ENCODE peak calls at places on chromosome 9, in six cellular contexts. Z, X, R, V, N and C are unnamed samples.

GRCh38 chr9:80931163-80931562 is 758.2 kb downstream of the TLE1 start:
- DNase-seq in Z (no peak), X (no peak), R (no peak), V (no peak), N (no peak), C (no peak)

GRCh38 chr9:35940474-35941467 is 17.2 kb downstream of the OR2S2 start:
- DNase-seq in Z (no peak), X (no peak), R (no peak), V (no peak), N (no peak), C (no peak)

GRCh38 chr9:9352877-9353481 is 1259.8 kb downstream of the PTPRD start:
- DNase-seq in Z (peak), X (no peak), R (no peak), V (peak), N (no peak), C (no peak)

GRCh38 chr9:18939943-18940342 is 93.1 kb downstream of the SAXO1 start:
- DNase-seq in Z (no peak), X (no peak), R (no peak), V (no peak), N (no peak), C (no peak)

GRCh38 chr9:136644343-136644592 is 18.4 kb upstream of the EGFL7 start:
- DNase-seq in Z (no peak), X (peak), R (no peak), V (no peak), N (no peak), C (no peak)

GRCh38 chr9:5231212-5231611 is at the start of gene INSL4:
- DNase-seq in Z (peak), X (no peak), R (no peak), V (peak), N (no peak), C (no peak)

GRCh38 chr9:118170032-118170955 is 466.1 kb downstream of the TLR4 start:
- DNase-seq in Z (peak), X (no peak), R (no peak), V (peak), N (no peak), C (peak)

GRCh38 chr9:35818341-35818740 is 3.5 kb upstream of the HINT2 start:
- DNase-seq in Z (no peak), X (no peak), R (no peak), V (no peak), N (peak), C (no peak)

GRCh38 chr9:133109931-133110650 is 10.9 kb downstream of the RALGDS start:
- DNase-seq in Z (no peak), X (peak), R (no peak), V (no peak), N (peak), C (no peak)

GRCh38 chr9:133727277-133727875 is 10.8 kb downstream of the SARDH start:
- DNase-seq in Z (no peak), X (peak), R (no peak), V (no peak), N (peak), C (no peak)

GRCh38 chr9:20640331-20641187 is 18.3 kb upstream of the MLLT3 start:
- DNase-seq in Z (peak), X (no peak), R (no peak), V (peak), N (no peak), C (no peak)

GRCh38 chr9:89759563-89759962 is 154.8 kb downstream of the GADD45G start:
- DNase-seq in Z (no peak), X (no peak), R (no peak), V (no peak), N (no peak), C (no peak)

GRCh38 chr9:3525836-3526165 is at the start of gene RFX3:
- DNase-seq in Z (peak), X (peak), R (peak), V (peak), N (peak), C (peak)

GRCh38 chr9:89732295-89732951 is 127.6 kb downstream of the GADD45G start:
- DNase-seq in Z (peak), X (no peak), R (no peak), V (no peak), N (no peak), C (no peak)

GRCh38 chr9:116939605-116940004 is 252.5 kb downstream of the TRIM32 start:
- DNase-seq in Z (no peak), X (no peak), R (no peak), V (peak), N (no peak), C (no peak)

GRCh38 chr9:89788457-89788856 is 183.6 kb downstream of the GADD45G start:
- DNase-seq in Z (no peak), X (no peak), R (no peak), V (no peak), N (no peak), C (no peak)

GRCh38 chr9:77647659-77648457 is at the start of gene GNA14:
- DNase-seq in Z (peak), X (no peak), R (no peak), V (no peak), N (peak), C (no peak)

GRCh38 chr9:77647267-77647658 is 859 bp downstream of the GNA14 start:
- DNase-seq in Z (no peak), X (no peak), R (no peak), V (no peak), N (no peak), C (no peak)

GRCh38 chr9:77651203-77651602 is 3.1 kb upstream of the GNA14 start:
- DNase-seq in Z (no peak), X (no peak), R (no peak), V (no peak), N (no peak), C (no peak)

GRCh38 chr9:77648458-77649108 is 461 bp upstream of the GNA14 start:
- DNase-seq in Z (peak), X (peak), R (no peak), V (no peak), N (peak), C (no peak)

GRCh38 chr9:77649109-77649812 is 1.1 kb upstream of the GNA14 start:
- DNase-seq in Z (peak), X (no peak), R (no peak), V (peak), N (no peak), C (no peak)
- TF ChIP-seq CTCF in Z (peak), X (peak), R (peak), V (peak), N (peak), C (peak)

GRCh38 chr9:23615569-23615968 is 210.5 kb downstream of the ELAVL2 start:
- DNase-seq in Z (no peak), X (no peak), R (no peak), V (no peak), N (no peak), C (no peak)

GRCh38 chr9:23621924-23622323 is 204.1 kb downstream of the ELAVL2 start:
- DNase-seq in Z (no peak), X (no peak), R (no peak), V (no peak), N (no peak), C (no peak)

GRCh38 chr9:23622396-23622795 is 203.6 kb downstream of the ELAVL2 start:
- DNase-seq in Z (no peak), X (no peak), R (no peak), V (no peak), N (no peak), C (no peak)

DNA sequence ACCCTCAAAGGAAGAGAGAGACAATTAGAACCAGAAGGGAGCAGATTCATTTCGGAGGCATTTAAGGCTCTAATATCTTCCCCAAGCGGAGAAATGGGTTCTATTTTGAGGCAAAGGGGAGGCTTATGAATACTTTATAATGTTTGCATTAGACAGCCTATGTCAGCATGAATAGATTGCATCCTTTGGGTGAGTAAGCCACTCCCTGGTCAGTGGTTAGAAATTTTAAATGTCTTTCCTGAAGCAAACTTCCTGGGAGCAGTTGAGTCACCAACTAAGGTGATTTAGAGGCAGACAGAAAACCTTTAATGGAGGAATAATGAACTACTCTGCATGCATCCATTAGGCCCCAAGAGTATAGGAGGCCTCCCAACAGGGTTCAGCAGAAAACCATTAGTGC is 204.9 kb downstream of the ELAVL2 start:
- DNase-seq in Z (no peak), X (no peak), R (no peak), V (no peak), N (no peak), C (no peak)
- H3K4me3 ChIP-seq in Z (no peak), X (no peak), R (no peak), V (no peak), N (no peak), C (no peak)

DNA sequence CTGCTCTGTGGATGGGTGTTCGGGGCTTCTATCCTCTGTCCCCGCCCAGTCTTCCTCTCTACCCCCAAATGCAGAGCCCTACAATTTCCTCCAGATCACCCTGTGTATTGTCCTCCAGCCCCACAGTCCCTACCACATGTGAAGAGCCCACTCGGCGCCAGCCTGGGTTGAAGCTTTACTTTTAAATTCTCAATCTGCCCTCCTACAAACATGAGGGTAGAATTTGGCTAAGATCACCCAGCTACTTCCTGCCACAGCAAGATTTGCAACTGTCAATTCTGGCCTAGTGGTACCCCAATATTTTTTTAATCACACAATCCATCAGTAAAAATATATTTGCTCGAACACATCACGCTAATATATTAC is 3.9 kb downstream of the AKNA start:
- DNase-seq in Z (no peak), X (no peak), R (no peak), V (no peak), N (no peak), C (no peak)
- TF ChIP-seq CTCF in Z (no peak), X (no peak), R (no peak), V (no peak), N (no peak), C (no peak)

GRCh38 chr9:71693607-71694006 is 74.7 kb downstream of the CEMIP2 start:
- DNase-seq in Z (no peak), X (no peak), R (no peak), V (no peak), N (no peak), C (no peak)
- H3K4me3 ChIP-seq in Z (no peak), X (no peak), R (no peak), V (no peak), N (no peak), C (no peak)

GRCh38 chr9:37753489-37754190 is at the start of gene TRMT10B:
- DNase-seq in Z (peak), X (peak), R (no peak), V (peak), N (peak), C (no peak)
- TF ChIP-seq CTCF in Z (no peak), X (no peak), R (no peak), V (peak), N (peak), C (no peak)

GRCh38 chr9:97900738-97901565 is 21.3 kb downstream of the TRMO start:
- DNase-seq in Z (peak), X (no peak), R (no peak), V (peak), N (no peak), C (no peak)
- H3K4me3 ChIP-seq in Z (no peak), X (no peak), R (no peak), V (no peak), N (no peak), C (no peak)

GRCh38 chr9:32550046-32550608 is 2.0 kb upstream of the SMIM27 start:
- DNase-seq in Z (peak), X (no peak), R (no peak), V (peak), N (no peak), C (no peak)

GRCh38 chr9:32552172-32552872 is at the start of the genes SMIM27 and TOPORS:
- DNase-seq in Z (peak), X (peak), R (peak), V (peak), N (peak), C (peak)

GRCh38 chr9:32554107-32554506 is 1.7 kb upstream of the TOPORS start:
- DNase-seq in Z (peak), X (no peak), R (no peak), V (no peak), N (no peak), C (no peak)

GRCh38 chr9:32551491-32552049 is 557 bp upstream of the SMIM27 start:
- DNase-seq in Z (peak), X (no peak), R (no peak), V (peak), N (no peak), C (no peak)

DNA sequence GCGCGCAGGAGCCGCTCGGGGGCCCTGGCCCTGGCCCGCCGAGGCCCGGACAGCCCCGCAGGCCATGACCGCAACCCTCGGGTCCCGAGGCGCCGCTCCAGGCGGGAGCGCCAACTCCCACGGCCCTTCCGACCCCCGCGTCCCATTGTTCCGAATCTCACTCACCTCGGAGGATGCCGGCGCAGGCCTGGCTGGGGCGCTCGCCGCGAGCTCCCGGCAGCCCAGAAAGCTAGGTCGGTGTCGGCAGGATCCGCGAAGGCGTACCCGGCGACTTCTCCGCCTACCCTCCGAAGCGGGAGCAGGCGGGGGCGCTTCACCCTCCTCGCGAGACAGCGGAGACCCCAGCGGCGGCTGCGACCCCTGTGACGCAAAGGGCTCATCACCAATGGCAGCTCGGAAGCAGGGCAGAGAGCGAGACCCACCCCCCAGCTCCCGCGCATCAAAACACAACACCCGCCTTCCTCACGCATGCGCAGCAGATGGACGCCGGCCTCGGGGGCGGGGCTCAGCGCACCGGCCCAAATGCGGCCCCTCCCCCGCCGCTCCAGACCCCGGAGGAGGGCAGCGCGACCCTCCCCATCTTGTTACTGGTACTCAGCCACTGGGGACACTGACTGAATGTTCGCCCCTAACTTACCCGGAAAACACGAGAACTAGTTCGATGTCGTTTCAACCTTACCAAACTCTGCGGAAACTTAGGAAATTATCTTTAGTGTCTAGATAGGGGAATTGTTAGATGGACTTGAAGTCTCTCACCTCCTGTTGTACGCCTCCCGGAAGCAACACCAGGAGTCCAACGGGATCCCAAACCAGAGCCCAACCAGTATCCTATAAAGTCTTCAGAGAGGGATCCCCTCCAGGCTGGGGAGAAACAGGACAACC is 1.3 kb upstream of the SMIM27 start:
- DNase-seq in Z (peak), X (peak), R (peak), V (peak), N (peak), C (peak)
- TF ChIP-seq CTCF in Z (peak), X (no peak), R (peak), V (no peak), N (no peak), C (no peak)